ENCODE peak calls at places on chromosomes 4 and X, in five cellular contexts. W is tibial artery, P is Peyer's patch, N is neural progenitor cell, U is iPS DF 6.9. O is an unnamed sample. For H3K4me1 and H3K9me3, the result is how much of the 10 kb centered on the place peaks cover.

GRCh38 chr4:106795326-106795725 is 240.8 kb downstream of the DKK2 start:
- DNase-seq in W (no peak), P (no peak), N (no peak), U (no peak), O (no peak)

GRCh38 chr4:56723201-56723605 is 42.1 kb upstream of the HOPX start:
- DNase-seq in W (no peak), P (no peak), N (no peak), U (no peak), O (no peak)

GRCh38 chrX:49230500-49231232 is 2.5 kb downstream of the CACNA1F start:
- DNase-seq in W (peak), P (peak), N (peak), U (no peak), O (peak)

GRCh38 chr4:74944354-74944793 is 11.5 kb downstream of the PARM1 start:
- DNase-seq in W (no peak), P (no peak), N (no peak), U (no peak), O (no peak)

GRCh38 chr4:95204873-95205272 is 343.9 kb downstream of the UNC5C start:
- DNase-seq in W (no peak), P (no peak), N (peak), U (no peak), O (no peak)

GRCh38 chrX:9677098-9677739 is 88.4 kb downstream of the GPR143 start:
- DNase-seq in W (no peak), P (no peak), N (no peak), U (no peak), O (no peak)

GRCh38 chr4:129335263-129335662 is 239.3 kb downstream of the C4orf33 start:
- DNase-seq in W (no peak), P (no peak), N (no peak), U (no peak), O (no peak)

GRCh38 chr4:15986900-15987299 is 23.9 kb upstream of the FGFBP2 start:
- DNase-seq in W (no peak), P (no peak), N (no peak), U (no peak), O (no peak)

GRCh38 chrX:120839506-120839905 is 36.2 kb downstream of the CT47B1 start:
- DNase-seq in W (no peak), P (no peak), N (no peak), U (no peak), O (no peak)

GRCh38 chr4:137543198-137543597 is 10.9 kb upstream of the PCDH18 start:
- DNase-seq in W (no peak), P (no peak), N (peak), U (peak), O (no peak)

GRCh38 chrX:33190016-33190415 is 21.3 kb downstream of the DMD start:
- DNase-seq in W (no peak), P (no peak), N (no peak), U (no peak), O (no peak)

GRCh38 chrX:132614297-132614696 is 125.5 kb upstream of the MBNL3 start:
- DNase-seq in W (no peak), P (no peak), N (peak), U (no peak), O (no peak)

GRCh38 chrX:103531002-103531401 is 11.7 kb upstream of the RAB40A start:
- DNase-seq in W (no peak), P (no peak), N (no peak), U (no peak), O (no peak)

GRCh38 chr4:77681792-77682191 is 76.2 kb downstream of the CXCL13 start:
- DNase-seq in W (no peak), P (no peak), N (no peak), U (no peak), O (no peak)

GRCh38 chr4:99437686-99438577 is 2.8 kb upstream of the ADH7 start:
- DNase-seq in W (no peak), P (no peak), N (no peak), U (no peak), O (no peak)

GRCh38 chr4:3399277-3400194 is 42.2 kb upstream of the HGFAC start:
- DNase-seq in W (peak), P (no peak), N (no peak), U (no peak), O (no peak)

GRCh38 chrX:45900751-45901150 is 644.5 kb downstream of the ZNF674 start:
- DNase-seq in W (no peak), P (no peak), N (peak), U (no peak), O (no peak)

GRCh38 chr4:154390324-154390723 is 101.3 kb downstream of the DCHS2 start:
- DNase-seq in W (no peak), P (no peak), N (no peak), U (no peak), O (no peak)

GRCh38 chr4:98260047-98260578 is 1.1 kb upstream of the RAP1GDS1 start:
- DNase-seq in W (peak), P (peak), N (peak), U (no peak), O (no peak)

GRCh38 chrX:45758738-45759397 is 558.2 kb upstream of the DIPK2B start:
- DNase-seq in W (no peak), P (peak), N (no peak), U (no peak), O (no peak)

GRCh38 chr4:101961144-101961543 is 170.6 kb downstream of the BANK1 start:
- DNase-seq in W (no peak), P (no peak), N (peak), U (no peak), O (no peak)

GRCh38 chr4:174815282-174815681 is 13.8 kb downstream of the GLRA3 start:
- DNase-seq in W (no peak), P (no peak), N (no peak), U (no peak), O (no peak)

GRCh38 chr4:73872331-73873108 is 3.3 kb downstream of the CXCL1 start:
- DNase-seq in W (no peak), P (no peak), N (no peak), U (no peak), O (no peak)

GRCh38 chr4:14169460-14169859 is 541.9 kb upstream of the BOD1L1 start:
- DNase-seq in W (no peak), P (no peak), N (no peak), U (no peak), O (no peak)

GRCh38 chr4:22099896-22100295 is 151.3 kb upstream of the KCNIP4 start:
- DNase-seq in W (no peak), P (no peak), N (no peak), U (no peak), O (no peak)

GRCh38 chrX:20383487-20383886 is 116.8 kb upstream of the RPS6KA3 start:
- DNase-seq in W (no peak), P (no peak), N (no peak), U (no peak), O (no peak)

GRCh38 chrX:11704725-11705495 is 39.2 kb upstream of the ARHGAP6 start:
- DNase-seq in W (no peak), P (no peak), N (no peak), U (no peak), O (no peak)

GRCh38 chr4:19993222-19993621 is 258.5 kb upstream of the SLIT2 start:
- DNase-seq in W (no peak), P (no peak), N (no peak), U (no peak), O (no peak)

GRCh38 chr4:42123071-42123644 is 29.3 kb downstream of the BEND4 start:
- DNase-seq in W (no peak), P (no peak), N (no peak), U (no peak), O (no peak)
- H3K4me3 ChIP-seq in W (no peak), P (no peak), N (no peak), U (no peak), O (no peak)

DNA sequence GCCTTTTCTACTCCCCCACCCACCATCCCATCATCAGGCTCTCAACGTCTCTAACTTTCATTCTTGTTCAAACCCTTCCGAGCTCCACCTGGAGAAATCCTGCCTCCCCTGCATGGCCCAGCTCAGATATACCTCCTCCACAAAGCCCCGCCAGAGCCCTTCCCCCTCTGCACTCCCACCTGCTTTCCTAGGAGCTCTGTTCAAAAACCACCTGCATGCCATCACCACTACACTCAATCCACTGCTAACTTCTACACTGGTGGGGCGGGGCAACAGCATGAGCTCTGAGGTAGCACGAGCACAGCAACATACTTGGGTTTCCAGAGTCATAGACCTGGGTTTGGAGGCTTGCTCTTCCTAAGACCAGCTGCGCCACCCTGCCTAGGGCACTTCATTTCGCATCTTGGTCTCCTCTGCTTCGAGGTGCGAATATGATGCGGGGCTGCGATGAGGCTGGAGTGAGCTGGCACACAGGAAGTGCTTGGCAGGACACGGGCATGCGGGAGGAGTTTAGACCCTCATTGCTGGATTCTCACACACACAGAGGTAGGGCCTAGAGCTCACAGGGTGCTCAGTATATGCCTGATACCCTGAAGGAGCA is 3.5 kb downstream of the SASH3 start:
- DNase-seq in W (no peak), P (no peak), N (no peak), U (no peak), O (no peak)
- H3K4me1 ChIP-seq in W (under half), P (under half), N (under half), U (under half), O (under half)

GRCh38 chrX:47448165-47448806 is 34.7 kb downstream of the ZNF41 start:
- DNase-seq in W (no peak), P (no peak), N (no peak), U (no peak), O (no peak)

GRCh38 chrX:47452112-47452511 is 30.9 kb downstream of the ZNF41 start:
- DNase-seq in W (no peak), P (no peak), N (no peak), U (no peak), O (no peak)

GRCh38 chrX:47446431-47446830 is 36.6 kb downstream of the ZNF41 start:
- DNase-seq in W (no peak), P (no peak), N (no peak), U (no peak), O (no peak)

GRCh38 chrX:47446971-47447370 is 36.1 kb downstream of the ZNF41 start:
- DNase-seq in W (no peak), P (no peak), N (no peak), U (no peak), O (no peak)

DNA sequence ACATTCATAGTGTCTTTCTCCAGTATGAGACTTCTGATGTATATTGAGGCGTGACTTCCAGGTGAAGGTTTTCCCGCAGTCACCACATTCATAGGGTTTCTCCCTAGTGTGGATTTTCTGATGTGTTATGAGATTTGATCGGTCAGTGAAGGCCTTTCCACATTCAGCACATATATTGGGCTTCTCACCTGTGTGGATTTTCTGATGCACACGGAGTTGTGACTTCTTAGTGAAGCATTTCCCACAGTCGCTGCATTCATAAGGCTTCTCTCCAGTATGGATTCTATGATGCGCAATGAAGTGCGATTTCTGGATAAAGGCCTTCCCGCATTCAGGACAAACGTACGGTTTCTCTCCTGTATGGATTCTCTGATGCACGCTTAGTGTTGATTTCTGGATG is 35.4 kb downstream of the ZNF41 start:
- DNase-seq in W (no peak), P (no peak), N (no peak), U (no peak), O (no peak)
- H3K9me3 ChIP-seq in W (half or more), P (under half), N (under half), U (under half), O (under half)

DNA sequence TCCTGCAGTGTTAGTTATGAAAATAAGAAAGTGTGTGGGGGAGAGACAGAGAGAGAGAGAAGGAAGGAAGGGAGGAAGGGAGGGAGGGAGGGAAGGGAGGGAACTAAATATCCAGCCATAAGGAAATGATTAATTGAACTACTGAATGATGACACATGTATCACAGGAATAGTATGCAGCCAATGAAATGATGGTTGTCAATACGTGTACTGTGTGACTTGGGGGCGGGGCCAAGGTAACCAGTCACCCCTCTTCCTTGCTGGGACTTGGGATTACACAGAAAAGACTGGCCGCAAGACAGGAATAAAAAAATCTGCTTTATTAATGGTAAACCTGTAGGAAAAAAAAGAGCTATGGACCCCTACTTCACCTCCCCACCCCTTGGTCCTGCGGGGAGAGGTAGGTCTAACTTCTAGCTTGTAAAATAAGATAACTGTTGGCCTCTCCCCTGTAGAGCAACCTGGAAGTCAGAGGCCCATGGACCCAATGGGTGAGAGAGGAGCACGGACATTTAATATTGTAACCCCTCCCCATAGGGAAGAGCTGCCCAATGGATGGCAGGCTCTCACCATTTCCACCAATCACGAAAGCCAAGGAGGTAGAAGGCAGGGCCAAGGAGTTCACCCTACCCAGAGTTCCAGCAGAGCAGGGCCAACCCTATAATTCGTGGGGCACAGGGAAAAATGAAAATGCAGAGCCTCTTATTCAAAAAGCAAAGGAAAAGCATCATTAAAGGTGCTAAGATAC is 7.4 kb downstream of the PPP2R2C start:
- DNase-seq in W (peak), P (no peak), N (no peak), U (no peak), O (no peak)
- H3K4me3 ChIP-seq in W (no peak), P (no peak), N (no peak), U (no peak), O (no peak)

GRCh38 chrX:12981880-12982279 is 7.0 kb downstream of the TMSB4X start:
- DNase-seq in W (no peak), P (no peak), N (no peak), U (no peak), O (no peak)
- H3K4me1 ChIP-seq in W (under half), P (under half), N (under half), U (under half), O (under half)

DNA sequence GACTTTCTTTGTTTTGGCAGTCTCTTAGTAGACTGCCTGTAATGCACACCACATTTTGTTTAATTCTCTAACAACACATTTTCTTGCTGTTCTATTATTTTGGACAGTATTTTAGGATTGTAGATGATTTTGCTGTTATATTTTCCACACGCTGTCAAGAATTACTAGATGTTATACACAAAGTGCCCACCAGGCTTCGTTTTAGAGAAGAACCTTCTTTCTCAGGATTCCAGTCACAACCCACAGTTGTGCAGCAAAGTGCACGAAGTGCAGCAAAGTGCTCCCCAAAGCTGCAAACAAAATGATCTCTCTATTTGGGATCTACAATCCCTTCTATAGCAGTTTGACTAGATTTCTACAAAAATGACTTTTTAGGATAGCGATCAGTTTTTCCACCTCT is 2.4 kb downstream of the ZNF141 start:
- DNase-seq in W (no peak), P (no peak), N (peak), U (no peak), O (no peak)
- H3K9me3 ChIP-seq in W (under half), P (under half), N (under half), U (under half), O (under half)

GRCh38 chrX:331145-331771 is 12.7 kb upstream of the GTPBP6 start:
- DNase-seq in W (no peak), P (no peak), N (peak), U (no peak), O (peak)
- H3K4me3 ChIP-seq in W (no peak), P (no peak), N (peak), U (peak), O (no peak)

O was measured in right cardiac atrium.